ENCODE peak calls at places on chromosomes 11 and 22, in eight cellular contexts. H, A, T, R, C, U, P and J are unnamed samples.

GRCh38 chr22:36282078-36282831 is 29.3 kb downstream of the APOL1 start:
- DNase-seq in H (no peak), A (no peak), T (no peak), R (peak; percentile 52), C (no peak), U (no peak), P (no peak), J (no peak)

GRCh38 chr22:47883757-47884156 is 1121.3 kb downstream of the TBC1D22A start:
- DNase-seq in H (no peak), A (no peak), T (no peak), R (no peak), C (no peak), U (no peak), P (peak; percentile 18), J (no peak)

GRCh38 chr22:18091916-18092526 is 14.2 kb downstream of the PEX26 start:
- DNase-seq in H (peak; percentile 39), A (no peak), T (peak; percentile 43), R (no peak), C (no peak), U (no peak), P (peak; percentile 77), J (peak; percentile 74)

GRCh38 chr11:15361316-15361715 is 246.6 kb downstream of the INSC start:
- DNase-seq in H (no peak), A (no peak), T (no peak), R (no peak), C (no peak), U (no peak), P (no peak), J (no peak)

GRCh38 chr22:40541300-40541699 is 95.2 kb downstream of the MRTFA start:
- DNase-seq in H (no peak), A (peak; percentile 87), T (no peak), R (no peak), C (no peak), U (no peak), P (no peak), J (no peak)

GRCh38 chr22:37233751-37234631 is 10.1 kb downstream of the RAC2 start:
- DNase-seq in H (no peak), A (no peak), T (no peak), R (no peak), C (peak; percentile 28), U (no peak), P (no peak), J (no peak)

GRCh38 chr22:36162127-36163034 is 1.8 kb upstream of the APOL3 start:
- DNase-seq in H (no peak), A (no peak), T (no peak), R (no peak), C (no peak), U (no peak), P (no peak), J (no peak)

GRCh38 chr11:110425751-110426545 is 3.8 kb upstream of the FDX1 start:
- DNase-seq in H (no peak), A (no peak), T (peak; percentile 88), R (no peak), C (no peak), U (no peak), P (no peak), J (no peak)

GRCh38 chr11:61059260-61059752 is 43.0 kb upstream of the CD5 start:
- DNase-seq in H (no peak), A (no peak), T (no peak), R (no peak), C (no peak), U (no peak), P (no peak), J (no peak)

GRCh38 chr11:70915158-70915795 is 337.1 kb downstream of the SHANK2 start:
- DNase-seq in H (no peak), A (no peak), T (no peak), R (peak; percentile 22), C (no peak), U (no peak), P (no peak), J (no peak)

GRCh38 chr11:19939415-19939929 is 220.8 kb downstream of the DBX1 start:
- DNase-seq in H (no peak), A (no peak), T (no peak), R (no peak), C (no peak), U (no peak), P (no peak), J (no peak)
- TF ChIP-seq CTCF in H (no peak), A (no peak), T (no peak), R (no peak), C (no peak), U (no peak), P (no peak), J (no peak)

GRCh38 chr22:46390652-46391301 is 55.3 kb downstream of the TRMU start:
- DNase-seq in H (peak; percentile 39), A (peak; percentile 25), T (peak; percentile 65), R (no peak), C (no peak), U (no peak), P (no peak), J (peak; percentile 73)
- TF ChIP-seq CTCF in H (no peak), A (peak; percentile 53), T (peak; percentile 59), R (peak; percentile 34), C (no peak), U (no peak), P (peak; percentile 62), J (peak; percentile 73)

DNA sequence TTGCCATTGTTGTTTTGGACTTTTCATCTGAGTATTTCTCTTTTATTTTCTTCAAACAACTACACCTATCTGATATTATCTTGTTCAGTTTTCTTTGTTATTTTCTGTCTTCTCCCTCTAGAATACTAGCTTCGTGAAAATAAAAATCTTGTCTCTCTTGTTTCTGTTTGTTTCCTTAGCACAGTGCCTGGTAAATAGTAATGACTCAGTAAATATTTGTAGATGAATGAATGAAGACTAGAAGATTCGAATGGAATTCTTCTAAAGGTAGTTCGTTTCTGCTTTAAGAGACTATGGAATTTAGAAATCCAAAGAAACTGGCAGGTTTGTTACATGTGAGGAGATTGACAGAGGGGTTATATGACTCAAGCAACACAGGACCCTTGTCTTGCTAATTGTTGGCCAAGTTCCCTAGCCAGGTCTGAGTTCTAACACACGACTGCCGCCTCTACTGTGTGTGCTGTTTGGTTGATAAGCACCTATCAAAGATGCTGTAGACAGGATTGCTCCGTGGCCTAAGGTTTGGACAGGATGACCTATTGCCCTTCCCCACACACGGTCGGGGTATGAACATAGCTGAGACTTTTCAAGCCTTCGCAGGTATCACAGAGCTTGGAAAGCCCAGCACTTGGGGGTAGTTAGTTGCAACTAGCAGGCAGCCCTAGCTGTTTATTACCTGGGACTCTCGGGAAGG is 831 bp upstream of the TMEM135 start:
- DNase-seq in H (no peak), A (no peak), T (no peak), R (no peak), C (no peak), U (no peak), P (no peak), J (no peak)
- TF ChIP-seq CTCF in H (no peak), A (no peak), T (no peak), R (no peak), C (no peak), U (no peak), P (no peak), J (no peak)

DNA sequence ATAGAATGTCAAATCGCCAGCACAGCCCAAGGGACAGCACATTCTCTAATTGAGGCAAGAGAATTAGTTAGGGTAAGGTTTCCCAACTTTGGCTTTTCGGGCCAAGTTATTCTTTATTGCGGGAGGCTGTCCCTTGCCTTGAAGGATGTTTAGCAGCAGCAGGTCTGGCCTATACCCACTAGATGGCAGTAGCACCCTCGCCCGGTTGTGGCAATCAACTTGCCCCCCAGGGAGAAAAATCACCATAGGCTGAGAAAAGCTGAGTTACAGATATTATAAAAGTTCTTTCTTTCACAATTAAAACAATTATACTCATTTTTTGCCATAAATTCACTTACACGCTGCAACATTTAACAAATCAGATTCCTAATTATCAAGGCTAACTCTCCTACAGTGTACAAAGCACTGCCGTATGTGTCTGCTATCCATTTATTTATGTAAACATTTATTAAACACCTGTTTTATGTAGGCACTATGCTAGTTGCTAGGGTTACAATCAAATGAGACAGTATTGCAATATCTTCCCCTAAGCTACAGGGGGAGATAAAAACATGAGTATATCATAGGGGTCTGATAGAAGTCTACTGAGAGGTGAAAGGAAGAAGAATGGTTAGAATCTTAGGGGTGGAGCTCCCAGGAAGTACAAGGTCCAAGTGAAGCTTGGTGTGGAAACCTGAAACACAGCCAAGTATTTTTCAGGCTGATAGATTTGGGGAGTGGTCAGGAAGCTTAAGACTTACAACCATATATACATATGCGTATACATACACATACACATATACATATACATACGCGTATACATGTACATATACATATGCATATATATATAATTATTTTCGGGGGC is 452.3 kb downstream of the RAB38 start:
- DNase-seq in H (no peak), A (peak; percentile 21), T (peak; percentile 2), R (peak; percentile 60), C (peak; percentile 16), U (peak; percentile 56), P (no peak), J (peak; percentile 48)
- TF ChIP-seq CTCF in H (peak; percentile 20), A (peak; percentile 80), T (peak; percentile 51), R (peak; percentile 61), C (peak; percentile 69), U (peak; percentile 87), P (peak; percentile 49), J (peak; percentile 51)

GRCh38 chr22:17009640-17010291 is 1.7 kb upstream of the GAB4 start:
- DNase-seq in H (no peak), A (no peak), T (no peak), R (peak; percentile 57), C (no peak), U (no peak), P (no peak), J (no peak)
- TF ChIP-seq CTCF in H (no peak), A (no peak), T (no peak), R (no peak), C (peak; percentile 3), U (peak; percentile 39), P (no peak), J (no peak)

GRCh38 chr11:118791015-118791960 is at the start of gene DDX6:
- DNase-seq in H (peak; percentile 87), A (peak; percentile 88), T (peak; percentile 86), R (peak; percentile 97), C (peak; percentile 92), U (peak; percentile 84), P (peak; percentile 89), J (peak; percentile 84)

GRCh38 chr11:118792642-118793124 is 1.7 kb upstream of the DDX6 start:
- DNase-seq in H (peak; percentile 22), A (peak; percentile 90), T (peak; percentile 94), R (no peak), C (peak; percentile 95), U (peak; percentile 93), P (peak; percentile 86), J (peak; percentile 25)

GRCh38 chr11:118789501-118790356 is 1.2 kb downstream of the DDX6 start:
- DNase-seq in H (no peak), A (peak; percentile 23), T (no peak), R (no peak), C (peak; percentile 29), U (no peak), P (no peak), J (no peak)

GRCh38 chr11:118791961-118792578 is 1.1 kb upstream of the DDX6 start:
- DNase-seq in H (no peak), A (peak; percentile 16), T (no peak), R (peak; percentile 77), C (peak; percentile 38), U (peak; percentile 39), P (no peak), J (peak; percentile 12)

GRCh38 chr11:118790357-118791014 is 478 bp downstream of the DDX6 start:
- DNase-seq in H (peak; percentile 50), A (peak; percentile 41), T (peak; percentile 56), R (no peak), C (peak; percentile 35), U (peak; percentile 66), P (no peak), J (peak; percentile 30)
- TF ChIP-seq CTCF in H (peak; percentile 40), A (peak; percentile 37), T (peak; percentile 34), R (peak; percentile 45), C (peak; percentile 18), U (peak; percentile 62), P (peak; percentile 60), J (peak; percentile 50)